ENCODE peak calls at places on chromosomes 2 and 18, in nine cellular contexts. One of them, this sample, is unnamed.

GRCh38 chr2:104406273-104406726 is 447.6 kb upstream of the POU3F3 start:
- DNase-seq in transverse colon: no peak
- DNase-seq in ovary: no peak
- DNase-seq in kidney epithelial cell: peak; percentile 19
- DNase-seq in GM23338: no peak
- DNase-seq in lung: no peak
- DNase-seq in IMR-90: no peak
- DNase-seq in fibroblast of mammary gland: peak; percentile 4
- DNase-seq in psoas muscle: no peak
- DNase-seq in this sample: peak; percentile 9

GRCh38 chr2:41409328-41409727 is 638.5 kb upstream of the PKDCC start:
- DNase-seq in IMR-90: no peak
- DNase-seq in GM23338: peak; percentile 35
- DNase-seq in psoas muscle: no peak
- DNase-seq in fibroblast of mammary gland: no peak
- DNase-seq in ovary: no peak
- DNase-seq in kidney epithelial cell: no peak
- DNase-seq in transverse colon: no peak
- DNase-seq in lung: no peak
- DNase-seq in this sample: no peak

GRCh38 chr2:191318729-191319078 is 73.5 kb downstream of the MYO1B start:
- DNase-seq in kidney epithelial cell: no peak
- DNase-seq in transverse colon: peak; percentile 78
- DNase-seq in IMR-90: peak; percentile 85
- DNase-seq in lung: no peak
- DNase-seq in GM23338: peak; percentile 66
- DNase-seq in ovary: no peak
- DNase-seq in fibroblast of mammary gland: peak; percentile 77
- DNase-seq in psoas muscle: no peak
- DNase-seq in this sample: no peak

GRCh38 chr2:8679827-8680731 is 1.8 kb upstream of the ID2 start:
- DNase-seq in psoas muscle: no peak
- DNase-seq in IMR-90: peak; percentile 43
- DNase-seq in ovary: peak; percentile 49
- DNase-seq in kidney epithelial cell: peak; percentile 56
- DNase-seq in fibroblast of mammary gland: peak; percentile 70
- DNase-seq in lung: peak; percentile 65
- DNase-seq in transverse colon: peak; percentile 70
- DNase-seq in GM23338: no peak
- DNase-seq in this sample: peak; percentile 76

GRCh38 chr2:102615620-102616436 is 3.5 kb upstream of the SLC9A2 start:
- DNase-seq in GM23338: peak; percentile 85
- DNase-seq in transverse colon: peak; percentile 65
- DNase-seq in IMR-90: peak; percentile 57
- DNase-seq in psoas muscle: peak; percentile 29
- DNase-seq in kidney epithelial cell: no peak
- DNase-seq in fibroblast of mammary gland: peak; percentile 59
- DNase-seq in lung: peak; percentile 48
- DNase-seq in ovary: no peak
- DNase-seq in this sample: peak; percentile 11

GRCh38 chr2:207694811-207695281 is 16.6 kb upstream of the CCNYL1 start:
- DNase-seq in lung: no peak
- DNase-seq in GM23338: no peak
- DNase-seq in IMR-90: peak; percentile 41
- DNase-seq in fibroblast of mammary gland: no peak
- DNase-seq in psoas muscle: no peak
- DNase-seq in ovary: no peak
- DNase-seq in transverse colon: no peak
- DNase-seq in kidney epithelial cell: no peak
- DNase-seq in this sample: no peak

GRCh38 chr2:1738646-1739302 is 5.5 kb downstream of the PXDN start:
- DNase-seq in psoas muscle: no peak
- DNase-seq in GM23338: no peak
- DNase-seq in fibroblast of mammary gland: no peak
- DNase-seq in ovary: no peak
- DNase-seq in lung: no peak
- DNase-seq in transverse colon: no peak
- DNase-seq in kidney epithelial cell: no peak
- DNase-seq in IMR-90: no peak
- DNase-seq in this sample: no peak

GRCh38 chr2:8582850-8583399 is 98.9 kb upstream of the ID2 start:
- DNase-seq in transverse colon: no peak
- DNase-seq in IMR-90: no peak
- DNase-seq in fibroblast of mammary gland: no peak
- DNase-seq in GM23338: no peak
- DNase-seq in lung: no peak
- DNase-seq in psoas muscle: no peak
- DNase-seq in kidney epithelial cell: no peak
- DNase-seq in ovary: no peak
- DNase-seq in this sample: no peak

GRCh38 chr2:114807666-114808065 is 365.2 kb downstream of the DPP10 start:
- DNase-seq in ovary: no peak
- DNase-seq in lung: no peak
- DNase-seq in transverse colon: no peak
- DNase-seq in IMR-90: no peak
- DNase-seq in psoas muscle: no peak
- DNase-seq in fibroblast of mammary gland: no peak
- DNase-seq in kidney epithelial cell: no peak
- DNase-seq in GM23338: peak; percentile 18
- DNase-seq in this sample: no peak

DNA sequence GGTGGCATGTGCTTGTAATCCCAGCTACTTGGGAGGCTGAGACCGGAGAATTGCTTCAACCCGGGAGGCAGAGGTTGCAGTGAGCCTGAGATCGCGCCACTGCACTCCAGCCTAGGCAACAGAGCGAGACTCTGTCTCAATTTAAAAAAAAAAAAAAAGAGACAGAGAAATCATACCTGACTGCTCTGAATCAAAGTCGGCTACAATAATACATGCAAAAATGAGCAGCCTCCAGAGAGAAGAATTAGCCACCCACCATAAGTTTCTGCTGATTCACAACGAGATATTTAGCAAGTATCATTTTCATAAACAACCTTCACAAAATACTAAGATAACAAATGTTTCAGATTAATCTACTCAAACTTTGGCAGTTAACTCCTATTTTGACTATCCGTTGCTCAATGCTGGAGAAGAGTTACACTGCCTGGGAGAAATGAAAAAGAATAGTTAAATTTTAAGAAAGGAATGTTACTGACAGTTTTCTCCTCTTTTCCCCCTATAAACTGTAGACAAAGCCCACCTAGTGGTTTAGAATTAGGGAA is 1.5 kb downstream of the OSBPL1A start:
- DNase-seq in IMR-90: peak; percentile 26
- DNase-seq in fibroblast of mammary gland: peak; percentile 38
- DNase-seq in lung: no peak
- DNase-seq in kidney epithelial cell: no peak
- DNase-seq in transverse colon: no peak
- DNase-seq in psoas muscle: no peak
- DNase-seq in ovary: no peak
- DNase-seq in GM23338: no peak
- DNase-seq in this sample: no peak
- H3K4me3 ChIP-seq in IMR-90: no peak overlapping the region
- H3K4me3 ChIP-seq in fibroblast of mammary gland: peak overlapping the region; percentile 56
- H3K4me3 ChIP-seq in lung: no peak overlapping the region
- H3K4me3 ChIP-seq in kidney epithelial cell: no peak overlapping the region
- H3K4me3 ChIP-seq in transverse colon: no peak overlapping the region
- H3K4me3 ChIP-seq in psoas muscle: no peak overlapping the region
- H3K4me3 ChIP-seq in ovary: no peak overlapping the region
- H3K4me3 ChIP-seq in GM23338: peak overlapping the region; percentile 58
- H3K4me3 ChIP-seq in this sample: peak overlapping the region; percentile 66

GRCh38 chr2:26463252-26464207 is 14.4 kb downstream of the OTOF start:
- DNase-seq in transverse colon: no peak
- DNase-seq in IMR-90: no peak
- DNase-seq in fibroblast of mammary gland: no peak
- DNase-seq in GM23338: peak; percentile 71
- DNase-seq in kidney epithelial cell: no peak
- DNase-seq in psoas muscle: no peak
- DNase-seq in lung: no peak
- DNase-seq in ovary: no peak
- DNase-seq in this sample: no peak

GRCh38 chr2:26466662-26467310 is 11.1 kb downstream of the OTOF start:
- DNase-seq in IMR-90: no peak
- DNase-seq in ovary: no peak
- DNase-seq in lung: no peak
- DNase-seq in fibroblast of mammary gland: no peak
- DNase-seq in transverse colon: no peak
- DNase-seq in kidney epithelial cell: no peak
- DNase-seq in psoas muscle: no peak
- DNase-seq in GM23338: no peak
- DNase-seq in this sample: no peak

GRCh38 chr2:26464390-26465265 is 13.3 kb downstream of the OTOF start:
- DNase-seq in fibroblast of mammary gland: peak; percentile 26
- DNase-seq in kidney epithelial cell: no peak
- DNase-seq in ovary: no peak
- DNase-seq in GM23338: no peak
- DNase-seq in IMR-90: no peak
- DNase-seq in lung: no peak
- DNase-seq in transverse colon: no peak
- DNase-seq in psoas muscle: no peak
- DNase-seq in this sample: no peak

GRCh38 chr2:26465981-26466471 is 11.9 kb downstream of the OTOF start:
- DNase-seq in lung: no peak
- DNase-seq in psoas muscle: no peak
- DNase-seq in GM23338: no peak
- DNase-seq in IMR-90: no peak
- DNase-seq in fibroblast of mammary gland: no peak
- DNase-seq in ovary: no peak
- DNase-seq in kidney epithelial cell: no peak
- DNase-seq in transverse colon: no peak
- DNase-seq in this sample: no peak

DNA sequence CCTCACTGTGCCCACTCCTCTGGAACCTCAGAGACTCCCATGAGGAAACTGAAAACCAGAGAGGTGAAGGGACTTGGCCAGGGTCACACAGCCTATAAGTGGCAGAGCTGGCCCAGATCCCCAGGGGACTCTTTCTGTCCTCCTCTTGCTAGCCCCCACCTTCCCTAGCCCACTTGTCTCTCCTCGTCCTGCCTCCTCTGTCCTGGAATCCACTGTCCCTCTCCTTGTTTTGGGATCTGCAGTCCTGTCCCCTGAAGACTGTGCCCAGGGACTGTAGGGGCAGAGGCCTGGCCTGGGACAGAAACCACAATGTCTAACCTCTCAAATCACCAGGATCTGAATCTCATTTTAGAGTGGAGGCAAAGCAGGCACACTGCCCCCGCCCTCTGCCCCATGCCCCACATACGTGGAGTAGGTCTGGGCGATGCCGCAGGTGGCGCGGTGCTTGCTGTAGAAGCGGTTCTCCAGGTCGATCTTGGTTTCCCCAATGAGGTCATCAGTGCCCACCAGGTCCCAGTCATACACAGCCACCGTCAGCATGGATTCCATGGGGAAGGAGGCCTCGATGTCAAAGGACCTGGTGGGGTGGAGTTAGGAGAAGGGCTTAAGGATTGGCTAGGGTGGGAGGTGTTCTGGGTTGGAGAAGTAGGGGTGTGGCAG is 12.5 kb downstream of the OTOF start:
- DNase-seq in GM23338: no peak
- DNase-seq in fibroblast of mammary gland: no peak
- DNase-seq in lung: no peak
- DNase-seq in IMR-90: no peak
- DNase-seq in kidney epithelial cell: no peak
- DNase-seq in ovary: no peak
- DNase-seq in psoas muscle: no peak
- DNase-seq in transverse colon: no peak
- DNase-seq in this sample: no peak
- TF ChIP-seq CTCF in GM23338: no peak
- TF ChIP-seq CTCF in fibroblast of mammary gland: no peak
- TF ChIP-seq CTCF in lung: no peak
- TF ChIP-seq CTCF in IMR-90: no peak
- TF ChIP-seq CTCF in kidney epithelial cell: no peak
- TF ChIP-seq CTCF in ovary: no peak
- TF ChIP-seq CTCF in psoas muscle: no peak
- TF ChIP-seq CTCF in transverse colon: no peak
- TF ChIP-seq CTCF in this sample: no peak

GRCh38 chr2:56299166-56299806 is 115.5 kb downstream of the CCDC85A start:
- DNase-seq in kidney epithelial cell: no peak
- DNase-seq in psoas muscle: no peak
- DNase-seq in ovary: no peak
- DNase-seq in GM23338: peak; percentile 4
- DNase-seq in transverse colon: no peak
- DNase-seq in fibroblast of mammary gland: peak; percentile 33
- DNase-seq in IMR-90: no peak
- DNase-seq in lung: no peak
- DNase-seq in this sample: no peak
- H3K4me3 ChIP-seq in kidney epithelial cell: no peak overlapping the region
- H3K4me3 ChIP-seq in psoas muscle: no peak overlapping the region
- H3K4me3 ChIP-seq in ovary: no peak overlapping the region
- H3K4me3 ChIP-seq in GM23338: no peak overlapping the region
- H3K4me3 ChIP-seq in transverse colon: no peak overlapping the region
- H3K4me3 ChIP-seq in fibroblast of mammary gland: no peak overlapping the region
- H3K4me3 ChIP-seq in IMR-90: no peak overlapping the region
- H3K4me3 ChIP-seq in lung: no peak overlapping the region
- H3K4me3 ChIP-seq in this sample: no peak overlapping the region

GRCh38 chr18:76801567-76802505 is 20.5 kb upstream of the ZNF236 start:
- DNase-seq in kidney epithelial cell: no peak
- DNase-seq in lung: peak; percentile 55
- DNase-seq in GM23338: peak; percentile 81
- DNase-seq in IMR-90: peak; percentile 35
- DNase-seq in psoas muscle: peak; percentile 64
- DNase-seq in fibroblast of mammary gland: peak; percentile 45
- DNase-seq in ovary: peak; percentile 66
- DNase-seq in transverse colon: peak; percentile 54
- DNase-seq in this sample: no peak
- TF ChIP-seq CTCF in kidney epithelial cell: peak; percentile 67
- TF ChIP-seq CTCF in lung: peak; percentile 74
- TF ChIP-seq CTCF in GM23338: peak; percentile 86
- TF ChIP-seq CTCF in IMR-90: peak; percentile 86
- TF ChIP-seq CTCF in psoas muscle: peak; percentile 91
- TF ChIP-seq CTCF in fibroblast of mammary gland: peak; percentile 54
- TF ChIP-seq CTCF in ovary: peak; percentile 92
- TF ChIP-seq CTCF in transverse colon: peak; percentile 94
- TF ChIP-seq CTCF in this sample: peak; percentile 81

This sample was measured in retinal pigment epithelial cell.